ENCODE peak calls at places on chromosomes 12 and 14, in four cellular contexts. L is progenitor cell of endocrine pancreas, Z is tibial artery, A is A549. C is an unnamed sample.

GRCh38 chr12:107990325-107990724 is 138.8 kb upstream of the WSCD2 start:
- DNase-seq in A (peak), Z (no peak), L (peak), C (peak)

GRCh38 chr12:111353026-111353425 is 15.9 kb downstream of the PHETA1 start:
- DNase-seq in A (no peak), L (no peak), Z (no peak), C (no peak)

GRCh38 chr14:57748279-57748678 is 117.6 kb downstream of the SLC35F4 start:
- DNase-seq in A (no peak), Z (no peak), L (no peak), C (no peak)

GRCh38 chr12:132561784-132562156 is 48.6 kb downstream of the LRCOL1 start:
- DNase-seq in A (peak), Z (no peak), L (no peak), C (peak)

GRCh38 chr14:55138091-55138490 is 9.0 kb downstream of the LGALS3 start:
- DNase-seq in A (no peak), L (no peak), Z (no peak), C (peak)

GRCh38 chr12:64625243-64626077 is 15.2 kb downstream of the RASSF3 start:
- DNase-seq in Z (peak), A (peak), L (no peak), C (no peak)

GRCh38 chr14:39447155-39447554 is 14.9 kb upstream of the FBXO33 start:
- DNase-seq in L (no peak), A (no peak), Z (no peak), C (no peak)

GRCh38 chr14:104155513-104155912 is 17.1 kb downstream of the KIF26A start:
- DNase-seq in L (no peak), Z (no peak), A (no peak), C (no peak)

GRCh38 chr14:23301288-23301968 is 1.2 kb downstream of the PPP1R3E start:
- DNase-seq in A (peak), Z (peak), L (peak), C (peak)

GRCh38 chr12:32502693-32503510 is 103.5 kb downstream of the FGD4 start:
- DNase-seq in A (no peak), L (no peak), Z (peak), C (no peak)

GRCh38 chr14:101134161-101134631 is 230.7 kb upstream of the RTL1 start:
- DNase-seq in Z (no peak), A (no peak), L (no peak), C (no peak)

GRCh38 chr12:114425031-114425626 is 19.2 kb upstream of the TBX5 start:
- DNase-seq in A (no peak), L (no peak), Z (no peak), C (no peak)

GRCh38 chr12:83092101-83092500 is 405.4 kb downstream of the TMTC2 start:
- DNase-seq in A (no peak), L (no peak), Z (no peak), C (no peak)

GRCh38 chr12:42023733-42024494 is 120.8 kb downstream of the GXYLT1 start:
- DNase-seq in A (peak), L (peak), Z (peak), C (peak)

GRCh38 chr12:93943766-93944165 is 204.6 kb upstream of the PLXNC1 start:
- DNase-seq in A (peak), Z (peak), L (no peak), C (no peak)

GRCh38 chr12:96587691-96588090 is 98.3 kb downstream of the CFAP54 start:
- DNase-seq in L (no peak), A (no peak), Z (no peak), C (no peak)

GRCh38 chr12:11834104-11834812 is 184.8 kb downstream of the ETV6 start:
- DNase-seq in L (no peak), A (no peak), Z (no peak), C (no peak)

GRCh38 chr12:4771172-4771959 is 51.2 kb downstream of the GALNT8 start:
- DNase-seq in Z (no peak), A (no peak), L (no peak), C (no peak)

GRCh38 chr12:38664661-38665269 is 240.6 kb downstream of the CPNE8 start:
- DNase-seq in Z (no peak), L (no peak), A (peak), C (peak)

GRCh38 chr14:79466938-79467527 is 744.3 kb downstream of the DIO2 start:
- DNase-seq in L (no peak), A (no peak), Z (no peak), C (no peak)

GRCh38 chr14:104421892-104422291 is 157.7 kb upstream of the C14orf180 start:
- DNase-seq in A (no peak), Z (no peak), L (no peak), C (no peak)

GRCh38 chr14:28773917-28774691 is 7.5 kb downstream of the FOXG1 start:
- DNase-seq in Z (no peak), L (peak), A (peak), C (peak)

GRCh38 chr12:94586589-94587259 is 63.6 kb downstream of the TMCC3 start:
- DNase-seq in L (no peak), A (no peak), Z (no peak), C (no peak)

GRCh38 chr12:32365473-32366064 is 33.8 kb upstream of the FGD4 start:
- DNase-seq in Z (peak), L (peak), A (peak), C (peak)

GRCh38 chr12:70091021-70091521 is 152.2 kb upstream of the CNOT2 start:
- DNase-seq in Z (no peak), L (no peak), A (no peak), C (no peak)

GRCh38 chr12:62435337-62436163 is 31.1 kb upstream of the MON2 start:
- DNase-seq in L (peak), A (peak), Z (peak), C (peak)

DNA sequence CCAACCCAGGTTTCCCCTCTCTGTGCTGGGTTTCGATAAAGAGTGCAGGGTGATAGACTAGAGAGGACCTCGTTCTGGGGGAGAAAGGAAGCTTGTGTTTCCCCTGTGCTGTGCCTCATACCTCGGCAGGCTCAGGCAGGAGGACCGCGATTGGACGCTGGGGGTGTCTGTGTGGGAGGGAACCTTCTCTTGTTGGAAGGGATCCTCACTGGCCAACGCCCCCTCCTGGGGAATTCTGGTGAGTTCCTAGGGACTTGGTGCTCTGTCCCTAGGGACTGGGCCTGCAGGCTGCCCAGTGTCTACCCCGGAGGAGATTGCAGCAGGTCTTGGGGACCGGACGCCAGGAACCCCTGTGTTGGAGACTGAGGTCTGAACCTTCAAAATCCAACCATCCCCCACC is 157.4 kb upstream of the PRMT8 start:
- DNase-seq in A (peak), L (no peak), Z (no peak), C (no peak)
- TF ChIP-seq CTCF in A (no peak), L (peak), Z (no peak), C (no peak)

GRCh38 chr12:55972906-55973597 is 826 bp upstream of the RAB5B start:
- DNase-seq in A (no peak), L (no peak), Z (no peak), C (no peak)

GRCh38 chr12:55970775-55971174 is 3.1 kb upstream of the RAB5B start:
- DNase-seq in L (no peak), A (no peak), Z (no peak), C (no peak)

GRCh38 chr12:55972045-55972843 is 1.6 kb upstream of the RAB5B start:
- DNase-seq in A (peak), L (no peak), Z (no peak), C (no peak)

GRCh38 chr12:55974308-55974724 is 438 bp downstream of the RAB5B start:
- DNase-seq in Z (peak), L (peak), A (peak), C (peak)

DNA sequence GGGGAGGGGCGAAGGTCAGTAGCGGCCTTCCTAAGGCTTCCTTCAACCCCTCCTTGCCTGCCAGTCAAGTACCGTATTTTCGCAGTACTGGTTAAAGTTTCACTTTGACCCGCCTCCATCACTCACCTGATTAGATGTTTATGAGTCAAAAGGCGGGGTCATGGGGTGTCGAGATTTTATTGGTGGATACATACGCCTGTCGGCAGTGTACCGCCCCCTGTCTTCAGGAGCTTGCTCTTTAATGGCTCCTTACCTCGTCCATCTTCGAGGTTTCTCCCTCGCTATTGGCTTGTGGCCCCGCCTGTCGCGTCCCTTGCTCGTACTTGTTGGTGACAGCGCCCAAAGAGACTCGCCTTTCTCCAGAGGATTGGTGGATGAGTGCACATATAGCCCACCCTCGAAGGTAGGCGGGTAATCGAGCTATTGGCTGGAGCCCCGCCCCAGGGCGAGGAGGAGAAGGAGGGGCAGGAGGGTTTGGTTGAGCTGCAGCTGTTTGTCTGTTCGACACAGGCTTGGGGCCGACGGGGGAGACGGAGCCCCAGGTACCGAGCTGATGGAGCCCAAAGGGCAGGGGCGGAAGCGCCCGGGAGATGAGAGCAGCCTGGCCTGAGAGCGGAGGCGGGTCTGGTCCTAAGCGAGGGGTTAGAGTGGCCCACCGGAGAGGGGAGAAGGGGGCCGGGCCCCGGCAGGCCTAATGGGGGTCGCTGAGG is at the start of gene RAB5B:
- DNase-seq in L (peak), A (peak), Z (peak), C (peak)
- TF ChIP-seq CTCF in L (no peak), A (no peak), Z (peak), C (peak)

GRCh38 chr12:57276935-57277563 is 26.1 kb upstream of the STAC3 start:
- DNase-seq in Z (no peak), L (no peak), A (peak), C (no peak)
- TF ChIP-seq CTCF in Z (peak), L (peak), A (peak), C (no peak)

GRCh38 chr12:113005759-113006158 is 27.4 kb downstream of the OAS2 start:
- DNase-seq in L (no peak), A (peak), Z (no peak), C (no peak)
- TF ChIP-seq CTCF in L (peak), A (peak), Z (no peak), C (peak)

GRCh38 chr14:91731018-91731417 is 868 bp downstream of the CATSPERB start:
- DNase-seq in A (no peak), Z (no peak), L (no peak), C (no peak)
- TF ChIP-seq CTCF in A (no peak), Z (no peak), L (no peak), C (no peak)

GRCh38 chr12:66550626-66551025 is 128.2 kb downstream of the GRIP1 start:
- DNase-seq in A (no peak), L (no peak), Z (no peak), C (no peak)

GRCh38 chr12:66552753-66553152 is 126.1 kb downstream of the GRIP1 start:
- DNase-seq in A (no peak), Z (no peak), L (no peak), C (no peak)

GRCh38 chr12:66549050-66549389 is 129.9 kb downstream of the GRIP1 start:
- DNase-seq in L (no peak), Z (no peak), A (no peak), C (no peak)

DNA sequence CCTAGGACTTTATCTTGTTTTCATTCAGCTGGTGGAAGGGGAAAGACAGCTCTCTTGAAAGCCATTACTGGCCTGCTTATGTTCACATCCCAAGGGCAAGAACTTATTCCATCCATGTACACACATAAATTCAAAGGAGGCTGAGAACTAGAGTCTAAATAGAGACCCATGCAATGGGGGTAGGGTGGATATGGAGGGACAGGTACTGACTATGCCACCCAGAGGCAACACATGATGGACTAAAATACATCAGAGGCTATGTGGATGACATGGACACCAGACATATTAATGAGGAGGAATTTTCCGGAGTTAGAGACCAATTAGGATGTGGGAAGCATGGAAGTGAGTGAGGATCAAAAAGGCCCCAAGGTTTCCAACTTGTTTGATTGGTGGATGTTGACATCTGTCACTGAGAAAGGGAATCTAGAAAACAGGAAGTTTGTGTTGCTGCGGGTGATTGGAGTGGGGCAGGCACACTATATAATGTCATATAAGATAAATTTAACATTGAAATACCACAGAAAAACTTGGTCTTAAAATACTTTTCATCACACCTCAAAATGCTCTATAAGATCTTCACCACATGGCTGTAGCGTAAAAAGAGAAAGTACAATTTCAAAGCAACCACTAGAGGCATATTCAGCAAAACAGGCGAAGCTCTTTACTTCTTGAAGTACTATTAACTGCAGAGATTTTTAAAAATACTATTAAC is 130.4 kb downstream of the GRIP1 start:
- DNase-seq in L (no peak), A (no peak), Z (no peak), C (no peak)
- TF ChIP-seq CTCF in L (peak), A (no peak), Z (no peak), C (peak)

GRCh38 chr14:97410667-97411286 is 613.6 kb downstream of the VRK1 start:
- DNase-seq in L (no peak), Z (no peak), A (no peak), C (no peak)
- TF ChIP-seq CTCF in L (no peak), Z (no peak), A (no peak), C (no peak)

DNA sequence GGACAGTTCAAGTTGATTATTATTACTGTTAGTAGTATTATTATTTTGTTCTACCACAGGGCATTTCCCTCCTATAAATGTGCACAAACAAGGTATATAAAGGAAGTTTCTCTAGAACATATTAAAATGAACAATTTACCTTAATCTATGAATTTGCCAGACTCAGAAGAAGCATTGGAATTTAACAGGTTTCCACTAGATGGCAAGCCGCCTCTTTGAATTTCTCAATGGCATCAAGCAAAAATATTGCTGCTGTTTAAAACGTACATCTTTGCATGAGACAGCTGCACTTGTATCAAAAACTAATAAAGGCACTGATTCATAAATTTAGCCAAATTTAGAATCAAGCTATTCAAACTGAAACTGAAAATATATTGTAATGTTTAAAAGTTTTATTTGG is 34.6 kb upstream of the MIS18BP1 start:
- DNase-seq in A (peak), Z (no peak), L (no peak), C (no peak)
- TF ChIP-seq CTCF in A (peak), Z (no peak), L (no peak), C (no peak)

DNA sequence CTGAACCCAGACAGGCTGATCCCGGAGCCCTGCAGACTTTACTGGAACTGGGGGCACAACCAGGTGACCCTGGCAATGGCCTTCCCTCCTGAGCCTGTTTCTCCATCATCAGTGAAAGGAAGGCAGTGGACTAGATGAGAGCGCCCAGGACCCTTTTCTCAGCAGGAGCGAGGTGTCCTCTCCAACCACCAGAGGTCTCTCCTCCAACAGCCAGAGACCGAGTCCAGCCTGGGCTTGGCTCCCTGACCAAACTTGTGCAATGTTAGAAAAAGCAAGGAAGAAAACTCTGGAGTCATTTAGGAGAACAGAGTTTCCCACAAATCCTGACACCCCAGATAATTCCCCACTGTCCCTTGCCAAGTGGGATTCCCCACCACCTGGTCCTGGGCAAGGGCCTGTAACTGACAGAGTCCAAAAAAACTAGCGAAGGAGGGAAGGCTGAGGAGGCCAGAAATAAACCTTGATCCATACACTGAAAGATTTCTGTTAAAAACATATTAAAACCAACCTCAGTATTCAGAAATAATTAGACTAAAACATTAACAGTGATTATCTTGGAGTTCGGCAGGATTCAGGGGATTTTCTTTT is 9.0 kb downstream of the RPS6KL1 start:
- DNase-seq in L (peak), Z (peak), A (peak), C (peak)
- TF ChIP-seq CTCF in L (peak), Z (peak), A (peak), C (peak)